ENCODE peak calls at places on chromosomes 3 and 15, in four cellular contexts. One of them, this sample, is unnamed.

GRCh38 chr3:9600597-9600996 is 47.0 kb upstream of the LHFPL4 start:
- DNase-seq in lower leg skin: peak; percentile 80
- DNase-seq in H1: peak; percentile 58
- DNase-seq in gastrocnemius medialis: no peak
- DNase-seq in this sample: no peak

GRCh38 chr3:45670995-45671394 is 18.2 kb upstream of the SACM1L start:
- DNase-seq in H1: no peak
- DNase-seq in lower leg skin: no peak
- DNase-seq in gastrocnemius medialis: no peak
- DNase-seq in this sample: peak; percentile 53

GRCh38 chr3:120113128-120114116 is 19.2 kb upstream of the GSK3B start:
- DNase-seq in lower leg skin: no peak
- DNase-seq in H1: no peak
- DNase-seq in gastrocnemius medialis: no peak
- DNase-seq in this sample: no peak

GRCh38 chr15:56342653-56343052 is 22.6 kb upstream of the TEX9 start:
- DNase-seq in H1: no peak
- DNase-seq in lower leg skin: no peak
- DNase-seq in gastrocnemius medialis: no peak
- DNase-seq in this sample: no peak

GRCh38 chr15:84911879-84912660 is 27.6 kb downstream of the SLC28A1 start:
- DNase-seq in gastrocnemius medialis: peak; percentile 89
- DNase-seq in H1: no peak
- DNase-seq in lower leg skin: peak; percentile 95
- DNase-seq in this sample: peak; percentile 89

GRCh38 chr15:65530318-65531111 is at the start of gene HACD3:
- DNase-seq in lower leg skin: peak; percentile 96
- DNase-seq in gastrocnemius medialis: peak; percentile 63
- DNase-seq in H1: peak; percentile 96
- DNase-seq in this sample: peak; percentile 79

GRCh38 chr15:82168296-82168695 is 94.2 kb downstream of the EFL1 start:
- DNase-seq in gastrocnemius medialis: no peak
- DNase-seq in lower leg skin: no peak
- DNase-seq in H1: no peak
- DNase-seq in this sample: no peak

GRCh38 chr3:116038968-116039950 is 406.0 kb downstream of the LSAMP start:
- DNase-seq in gastrocnemius medialis: no peak
- DNase-seq in lower leg skin: no peak
- DNase-seq in H1: no peak
- DNase-seq in this sample: no peak

GRCh38 chr15:65286704-65287514 is at the start of gene PARP16:
- DNase-seq in gastrocnemius medialis: peak; percentile 89
- DNase-seq in lower leg skin: peak; percentile 98
- DNase-seq in H1: peak; percentile 93
- DNase-seq in this sample: peak; percentile 85

GRCh38 chr3:46276497-46277099 is 34.3 kb downstream of the CCR3 start:
- DNase-seq in H1: peak; percentile 79
- DNase-seq in lower leg skin: peak; percentile 90
- DNase-seq in gastrocnemius medialis: peak; percentile 22
- DNase-seq in this sample: no peak

GRCh38 chr15:50275908-50276307 is 10.4 kb upstream of the HDC start:
- DNase-seq in lower leg skin: no peak
- DNase-seq in gastrocnemius medialis: no peak
- DNase-seq in H1: no peak
- DNase-seq in this sample: no peak

GRCh38 chr3:183895296-183895695 is 10.6 kb upstream of the PARL start:
- DNase-seq in H1: no peak
- DNase-seq in lower leg skin: no peak
- DNase-seq in gastrocnemius medialis: no peak
- DNase-seq in this sample: no peak

GRCh38 chr3:136545664-136546266 is 206.4 kb downstream of the STAG1 start:
- DNase-seq in H1: no peak
- DNase-seq in lower leg skin: no peak
- DNase-seq in gastrocnemius medialis: no peak
- DNase-seq in this sample: no peak

GRCh38 chr15:74783072-74783807 is 1.4 kb downstream of the CSK start:
- DNase-seq in gastrocnemius medialis: no peak
- DNase-seq in lower leg skin: no peak
- DNase-seq in H1: no peak
- DNase-seq in this sample: no peak

GRCh38 chr3:197331131-197331530 is 32.7 kb upstream of the DLG1 start:
- DNase-seq in lower leg skin: no peak
- DNase-seq in gastrocnemius medialis: no peak
- DNase-seq in H1: no peak
- DNase-seq in this sample: no peak

GRCh38 chr3:46897829-46898320 is 20.4 kb downstream of the PTH1R start:
- DNase-seq in lower leg skin: no peak
- DNase-seq in gastrocnemius medialis: no peak
- DNase-seq in H1: no peak
- DNase-seq in this sample: no peak

GRCh38 chr3:187012609-187013051 is 82.3 kb downstream of the ST6GAL1 start:
- DNase-seq in lower leg skin: no peak
- DNase-seq in H1: peak; percentile 44
- DNase-seq in gastrocnemius medialis: no peak
- DNase-seq in this sample: no peak
- TF ChIP-seq POLR2A in lower leg skin: no peak
- TF ChIP-seq POLR2A in H1: no peak
- TF ChIP-seq POLR2A in gastrocnemius medialis: no peak
- TF ChIP-seq POLR2A in this sample: no peak

GRCh38 chr3:132974086-132974485 is 64.1 kb upstream of the TMEM108 start:
- DNase-seq in H1: no peak
- DNase-seq in lower leg skin: no peak
- DNase-seq in gastrocnemius medialis: no peak
- DNase-seq in this sample: no peak
- TF ChIP-seq CTCF in H1: no peak
- TF ChIP-seq CTCF in lower leg skin: no peak
- TF ChIP-seq CTCF in gastrocnemius medialis: no peak
- TF ChIP-seq CTCF in this sample: no peak

GRCh38 chr15:93028632-93029612 is 60.1 kb downstream of the RGMA start:
- DNase-seq in gastrocnemius medialis: peak; percentile 81
- DNase-seq in H1: no peak
- DNase-seq in lower leg skin: peak; percentile 96
- DNase-seq in this sample: peak; percentile 87
- TF ChIP-seq POLR2A in gastrocnemius medialis: peak; percentile 21
- TF ChIP-seq POLR2A in H1: peak; percentile 53
- TF ChIP-seq POLR2A in lower leg skin: no peak
- TF ChIP-seq POLR2A in this sample: no peak

DNA sequence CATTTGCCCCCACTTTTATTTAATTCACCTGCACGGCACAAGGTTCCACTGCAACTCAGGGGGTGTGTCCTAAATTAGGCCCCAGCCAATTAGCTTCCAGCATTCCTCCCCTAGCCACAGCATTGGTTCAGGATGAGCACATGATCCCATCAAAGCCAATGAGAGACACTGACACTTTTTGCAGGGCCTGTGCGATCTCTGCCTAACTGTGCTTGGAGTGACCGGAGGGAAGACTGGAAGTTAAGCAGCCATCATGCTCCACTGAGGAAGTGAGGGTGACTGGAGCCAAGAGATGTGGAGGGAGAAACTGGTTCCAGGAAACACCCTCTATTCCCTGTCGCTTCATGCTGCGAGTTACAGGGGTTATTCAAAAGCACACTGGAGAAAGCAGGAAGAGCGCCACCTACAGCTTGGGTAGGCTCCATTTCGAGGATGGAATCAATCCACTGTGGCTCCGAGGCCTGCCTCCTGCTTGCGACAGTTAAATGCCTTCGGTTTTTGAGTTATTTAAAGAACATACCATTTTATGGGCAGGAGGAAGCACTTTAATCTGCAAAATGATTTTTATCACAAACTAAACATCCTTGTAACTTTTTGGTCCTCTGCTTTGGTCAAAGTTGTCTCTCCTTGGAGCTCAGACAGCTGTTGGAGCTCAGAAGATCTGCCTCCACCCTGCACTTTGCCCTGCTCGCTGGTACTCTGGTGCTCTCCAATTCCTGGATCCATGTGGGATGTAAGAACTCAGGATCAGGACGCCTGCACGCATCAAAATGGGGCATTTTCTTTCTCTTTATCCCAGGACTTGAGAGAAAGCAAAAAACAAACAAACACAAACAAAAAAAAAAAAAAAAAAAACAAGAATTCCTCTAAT is 122.4 kb upstream of the WNT5A start:
- DNase-seq in H1: peak; percentile 68
- DNase-seq in lower leg skin: no peak
- DNase-seq in gastrocnemius medialis: no peak
- DNase-seq in this sample: no peak
- TF ChIP-seq CTCF in H1: peak; percentile 65
- TF ChIP-seq CTCF in lower leg skin: no peak
- TF ChIP-seq CTCF in gastrocnemius medialis: no peak
- TF ChIP-seq CTCF in this sample: no peak

DNA sequence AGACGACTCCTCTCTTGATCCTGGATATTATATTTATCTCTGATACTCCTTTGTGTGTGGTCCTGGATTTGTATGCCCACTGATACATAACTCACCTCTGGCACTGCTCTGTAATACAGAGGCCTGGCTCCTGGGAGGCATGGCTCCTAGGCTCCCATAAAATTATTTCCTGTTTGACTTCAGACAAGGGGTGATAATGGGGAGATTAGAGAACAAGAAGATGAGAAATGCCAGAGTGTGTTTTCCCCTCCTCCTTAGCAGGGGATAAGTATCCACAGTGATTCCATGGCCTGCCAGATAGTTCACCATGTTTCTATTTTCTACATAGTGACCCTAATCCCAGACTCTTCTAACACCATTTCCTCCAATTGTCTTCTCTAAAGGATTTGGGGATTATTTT is 165.7 kb upstream of the PLSCR5 start:
- DNase-seq in gastrocnemius medialis: no peak
- DNase-seq in H1: no peak
- DNase-seq in lower leg skin: no peak
- DNase-seq in this sample: no peak
- TF ChIP-seq POLR2A in gastrocnemius medialis: no peak
- TF ChIP-seq POLR2A in H1: no peak
- TF ChIP-seq POLR2A in lower leg skin: no peak
- TF ChIP-seq POLR2A in this sample: no peak